ENCODE peak calls at places on chromosome 10, in nine cellular contexts. O, S, Y, Z, X, P, U, E and Q are unnamed samples.

GRCh38 chr10:8811201-8811600 is 756.7 kb downstream of the GATA3 start:
- DNase-seq in O (peak), S (no peak), Y (no peak), Z (no peak), X (no peak), P (no peak), U (no peak), E (no peak), Q (no peak)

GRCh38 chr10:106577266-106577665 is 587.2 kb downstream of the SORCS1 start:
- DNase-seq in O (peak), S (no peak), Y (no peak), Z (no peak), X (no peak), P (no peak), U (no peak), E (no peak), Q (no peak)

GRCh38 chr10:73086816-73087215 is 9.8 kb downstream of the P4HA1 start:
- DNase-seq in O (no peak), S (no peak), Y (no peak), Z (no peak), X (no peak), P (no peak), U (no peak), E (no peak), Q (no peak)

GRCh38 chr10:69348824-69349541 is 67.7 kb downstream of the TACR2 start:
- DNase-seq in O (peak), S (no peak), Y (peak), Z (no peak), X (peak), P (no peak), U (peak), E (no peak), Q (no peak)

GRCh38 chr10:116613486-116613885 is 7.3 kb upstream of the PNLIPRP2 start:
- DNase-seq in O (no peak), S (no peak), Y (no peak), Z (no peak), X (no peak), P (no peak), U (no peak), E (no peak), Q (no peak)

GRCh38 chr10:16742165-16742960 is 74.9 kb downstream of the RSU1 start:
- DNase-seq in O (no peak), S (no peak), Y (no peak), Z (no peak), X (no peak), P (no peak), U (no peak), E (no peak), Q (no peak)

GRCh38 chr10:7153750-7154149 is 257.1 kb downstream of the SFMBT2 start:
- DNase-seq in O (peak), S (no peak), Y (no peak), Z (no peak), X (no peak), P (peak), U (no peak), E (no peak), Q (no peak)

GRCh38 chr10:110852255-110852896 is 19.4 kb upstream of the PDCD4 start:
- DNase-seq in O (no peak), S (no peak), Y (no peak), Z (peak), X (no peak), P (peak), U (no peak), E (peak), Q (no peak)

GRCh38 chr10:8616166-8616565 is 561.7 kb downstream of the GATA3 start:
- DNase-seq in O (no peak), S (no peak), Y (no peak), Z (no peak), X (no peak), P (no peak), U (no peak), E (no peak), Q (no peak)

GRCh38 chr10:93006435-93007039 is 54.1 kb upstream of the CYP26C1 start:
- DNase-seq in O (peak), S (no peak), Y (peak), Z (no peak), X (no peak), P (peak), U (peak), E (no peak), Q (no peak)

GRCh38 chr10:34650156-34650555 is 164.9 kb downstream of the PARD3 start:
- DNase-seq in O (peak), S (no peak), Y (no peak), Z (no peak), X (no peak), P (no peak), U (no peak), E (no peak), Q (no peak)

GRCh38 chr10:652226-652625 is 37.2 kb downstream of the DIP2C start:
- DNase-seq in O (no peak), S (no peak), Y (no peak), Z (peak), X (no peak), P (no peak), U (no peak), E (no peak), Q (no peak)

GRCh38 chr10:3077940-3078630 is 10.7 kb downstream of the PFKP start:
- DNase-seq in O (no peak), S (no peak), Y (no peak), Z (no peak), X (no peak), P (no peak), U (no peak), E (no peak), Q (no peak)

GRCh38 chr10:30863516-30864210 is 168.0 kb downstream of the ZNF438 start:
- DNase-seq in O (no peak), S (no peak), Y (no peak), Z (no peak), X (no peak), P (no peak), U (no peak), E (no peak), Q (no peak)

GRCh38 chr10:64507869-64508609 is 986.8 kb downstream of the REEP3 start:
- DNase-seq in O (peak), S (no peak), Y (no peak), Z (no peak), X (no peak), P (no peak), U (no peak), E (no peak), Q (no peak)

GRCh38 chr10:49552277-49552676 is 13.4 kb upstream of the ERCC6 start:
- DNase-seq in O (peak), S (no peak), Y (no peak), Z (no peak), X (no peak), P (no peak), U (no peak), E (no peak), Q (no peak)

GRCh38 chr10:49474901-49475300 is 64.0 kb downstream of the ERCC6 start:
- DNase-seq in O (no peak), S (no peak), Y (no peak), Z (no peak), X (no peak), P (no peak), U (no peak), E (no peak), Q (no peak)

GRCh38 chr10:7756360-7756992 is 31.3 kb downstream of the KIN start:
- DNase-seq in O (no peak), S (no peak), Y (peak), Z (peak), X (peak), P (no peak), U (no peak), E (peak), Q (peak)

GRCh38 chr10:74244097-74244685 is 93.2 kb downstream of the ADK start:
- DNase-seq in O (peak), S (no peak), Y (no peak), Z (no peak), X (peak), P (no peak), U (peak), E (no peak), Q (no peak)

GRCh38 chr10:20256969-20257368 is 440.7 kb downstream of the PLXDC2 start:
- DNase-seq in O (no peak), S (no peak), Y (no peak), Z (no peak), X (no peak), P (no peak), U (no peak), E (no peak), Q (no peak)

GRCh38 chr10:13559124-13559700 is 27.6 kb upstream of the PRPF18 start:
- DNase-seq in O (no peak), S (no peak), Y (no peak), Z (no peak), X (no peak), P (no peak), U (no peak), E (no peak), Q (no peak)